ENCODE peak calls at places on chromosomes 12 and 14, in five cellular contexts. S, D, M, L and Y are unnamed samples.

GRCh38 chr12:82757059-82757458 is 70.4 kb downstream of the TMTC2 start:
- DNase-seq in S (no peak), M (no peak), L (no peak), D (no peak), Y (no peak)

GRCh38 chr12:124841558-124841945 is 22.1 kb downstream of the SCARB1 start:
- DNase-seq in M (no peak), S (no peak), L (no peak), D (no peak), Y (no peak)

GRCh38 chr12:54019924-54020586 is 8.2 kb upstream of the HOXC6 start:
- DNase-seq in D (peak; percentile 83), L (no peak), S (no peak), M (peak; percentile 17), Y (no peak)

GRCh38 chr14:38616959-38617358 is 361.1 kb upstream of the CLEC14A start:
- DNase-seq in D (no peak), S (no peak), L (no peak), M (no peak), Y (no peak)

GRCh38 chr12:32104572-32105355 is 1.9 kb upstream of the BICD1 start:
- DNase-seq in L (no peak), S (no peak), M (no peak), D (no peak), Y (no peak)

GRCh38 chr14:100592461-100592871 is 5.2 kb upstream of the BEGAIN start:
- DNase-seq in S (no peak), D (peak; percentile 57), M (no peak), L (no peak), Y (no peak)

GRCh38 chr12:90945070-90945649 is 9.8 kb downstream of the CCER1 start:
- DNase-seq in S (no peak), L (no peak), M (peak; percentile 17), D (no peak), Y (no peak)

GRCh38 chr12:118541945-118542344 is 165.6 kb downstream of the SUDS3 start:
- DNase-seq in M (no peak), S (no peak), D (no peak), L (no peak), Y (no peak)

GRCh38 chr12:44019118-44019517 is 183.2 kb downstream of the TMEM117 start:
- DNase-seq in L (no peak), M (no peak), D (no peak), S (no peak), Y (no peak)

DNA sequence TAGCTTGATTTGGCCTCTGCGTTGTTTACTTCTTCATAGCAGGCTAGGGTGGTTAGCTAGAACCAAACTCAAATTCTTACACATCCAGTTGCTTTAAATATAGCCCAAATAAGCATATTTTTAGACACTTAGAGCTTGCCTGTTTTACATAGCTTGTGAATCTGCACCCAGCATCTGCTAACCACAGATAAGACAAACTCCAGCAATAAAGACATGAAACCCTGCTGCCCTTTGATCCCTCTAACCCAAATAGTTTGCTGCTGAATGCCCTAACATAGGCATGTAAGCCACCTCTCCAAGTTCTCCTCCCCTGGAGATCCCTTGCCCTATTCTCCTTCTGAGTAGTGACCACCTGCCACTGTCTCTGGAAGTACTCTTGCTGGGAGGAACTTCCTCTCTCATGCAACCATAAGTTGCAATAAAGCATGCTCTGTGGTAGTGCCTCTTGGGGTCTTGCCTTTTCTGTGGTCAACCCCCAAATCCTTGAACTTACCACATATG is 185.6 kb downstream of the TMEM117 start:
- DNase-seq in M (no peak), D (no peak), S (no peak), L (no peak), Y (no peak)
- TF ChIP-seq CTCF in M (no peak), D (no peak), S (no peak), L (no peak), Y (no peak)

DNA sequence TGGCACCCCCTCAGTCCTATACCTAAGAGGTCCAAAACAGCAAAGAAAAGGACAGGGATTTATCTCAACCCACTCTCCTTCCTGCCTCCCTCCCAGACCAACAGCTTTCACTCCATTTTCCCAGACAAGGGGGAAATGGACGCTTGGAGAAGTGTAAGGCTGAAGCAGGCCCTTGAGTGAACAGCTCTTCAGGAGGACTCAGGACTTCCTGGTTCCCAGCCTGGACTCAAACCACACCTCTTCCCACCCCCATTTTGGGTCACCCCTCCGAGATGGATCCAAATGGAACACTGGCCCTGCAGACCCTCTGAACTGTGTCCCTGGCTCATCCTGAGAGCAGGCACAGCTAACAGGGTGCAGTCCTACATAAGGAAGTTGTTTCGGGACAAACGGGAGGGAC is 2.7 kb downstream of the KMT2D start:
- DNase-seq in D (no peak), S (no peak), L (no peak), M (peak; percentile 7), Y (no peak)
- H3K4me3 ChIP-seq in D (peak overlapping the region; percentile 99), S (peak overlapping the region; percentile 94), L (peak overlapping the region; percentile 99), M (peak overlapping the region; percentile 93), Y (peak overlapping the region; percentile 90)

GRCh38 chr12:17030338-17030737 is 424.4 kb upstream of the LMO3 start:
- DNase-seq in L (no peak), S (no peak), D (no peak), M (no peak), Y (no peak)

DNA sequence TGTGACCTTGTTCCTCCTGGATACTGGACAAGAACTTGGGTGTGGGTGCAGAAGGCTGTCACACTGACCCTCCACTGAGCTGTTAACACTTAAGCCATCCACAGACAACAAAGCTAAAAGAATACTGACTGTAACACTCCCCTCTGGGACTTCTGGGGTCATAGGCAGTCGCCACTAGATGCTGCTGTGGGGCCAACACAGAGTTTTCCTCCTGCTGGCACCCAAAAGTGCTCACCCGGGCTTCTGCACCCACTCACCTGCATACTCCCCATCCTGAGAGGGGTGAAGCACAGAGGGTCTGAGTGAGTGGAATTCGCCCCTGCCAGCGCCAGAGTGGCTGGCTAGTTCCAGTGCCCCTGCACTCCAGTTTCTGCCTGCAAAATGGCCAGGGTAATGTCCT is 422.4 kb upstream of the LMO3 start:
- DNase-seq in S (no peak), D (no peak), L (no peak), M (no peak), Y (no peak)
- TF ChIP-seq CTCF in S (no peak), D (no peak), L (no peak), M (no peak), Y (peak; percentile 52)

DNA sequence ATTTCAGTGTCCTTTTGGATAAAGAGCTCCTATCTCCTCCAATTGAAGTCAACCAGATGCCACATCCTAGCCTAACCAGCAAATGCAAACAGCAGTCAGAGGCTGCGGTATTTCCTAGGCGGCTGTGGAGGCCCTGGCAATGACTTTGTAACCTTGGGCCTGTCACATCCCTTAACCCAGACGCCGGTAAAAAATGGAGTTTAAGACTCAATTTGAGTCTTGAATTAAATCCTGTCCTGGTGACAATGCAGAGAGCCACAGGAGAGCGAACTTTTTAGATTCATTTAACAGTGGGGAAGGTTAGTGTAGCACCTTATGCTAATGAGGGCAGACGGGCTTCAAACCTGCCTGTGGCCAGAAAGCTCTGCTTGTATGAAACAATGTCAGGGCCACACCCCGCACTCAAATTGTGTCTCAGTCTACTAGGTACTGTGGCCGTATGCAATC is 1.3 kb downstream of the C12orf75 start:
- DNase-seq in D (no peak), M (no peak), L (no peak), S (no peak), Y (no peak)
- H3K4me3 ChIP-seq in D (peak overlapping the region; percentile 87), M (peak overlapping the region; percentile 79), L (no peak overlapping the region), S (peak overlapping the region; percentile 90), Y (peak overlapping the region; percentile 80)